ENCODE peak calls at places on chromosomes 5 and 9, in seven cellular contexts. One of them, this sample, is unnamed.

GRCh38 chr9:95874989-95875304 is 544 bp upstream of the ERCC6L2 start:
- DNase-seq in T-cell: peak
- DNase-seq in ovary: peak
- DNase-seq in ELR: peak
- DNase-seq in mesenteric fat pad: no peak
- DNase-seq in PC-3: no peak
- DNase-seq in amniotic stem cell: no peak
- DNase-seq in this sample: no peak

GRCh38 chr5:144504929-144505578 is 334.4 kb downstream of the KCTD16 start:
- DNase-seq in PC-3: no peak
- DNase-seq in mesenteric fat pad: no peak
- DNase-seq in ELR: peak
- DNase-seq in T-cell: no peak
- DNase-seq in amniotic stem cell: no peak
- DNase-seq in ovary: no peak
- DNase-seq in this sample: no peak

GRCh38 chr9:96158909-96159575 is 142.9 kb downstream of the HSD17B3 start:
- DNase-seq in ovary: no peak
- DNase-seq in ELR: peak
- DNase-seq in T-cell: no peak
- DNase-seq in mesenteric fat pad: no peak
- DNase-seq in PC-3: peak
- DNase-seq in amniotic stem cell: no peak
- DNase-seq in this sample: no peak

GRCh38 chr9:136538599-136539426 is 7.0 kb downstream of the NOTCH1 start:
- DNase-seq in T-cell: peak
- DNase-seq in mesenteric fat pad: no peak
- DNase-seq in amniotic stem cell: no peak
- DNase-seq in ELR: no peak
- DNase-seq in ovary: no peak
- DNase-seq in PC-3: no peak
- DNase-seq in this sample: no peak

GRCh38 chr9:134648701-134649525 is 7.3 kb downstream of the COL5A1 start:
- DNase-seq in ELR: peak
- DNase-seq in PC-3: peak
- DNase-seq in ovary: no peak
- DNase-seq in mesenteric fat pad: no peak
- DNase-seq in amniotic stem cell: no peak
- DNase-seq in T-cell: no peak
- DNase-seq in this sample: no peak

GRCh38 chr9:107213561-107214028 is 69.5 kb upstream of the RAD23B start:
- DNase-seq in ELR: peak
- DNase-seq in mesenteric fat pad: no peak
- DNase-seq in T-cell: no peak
- DNase-seq in amniotic stem cell: peak
- DNase-seq in ovary: no peak
- DNase-seq in PC-3: peak
- DNase-seq in this sample: peak

GRCh38 chr5:54002183-54002770 is 308.1 kb downstream of the ARL15 start:
- DNase-seq in amniotic stem cell: no peak
- DNase-seq in ELR: no peak
- DNase-seq in PC-3: no peak
- DNase-seq in ovary: no peak
- DNase-seq in mesenteric fat pad: no peak
- DNase-seq in T-cell: no peak
- DNase-seq in this sample: no peak

GRCh38 chr5:136040746-136041415 is 12.1 kb downstream of the TGFBI start:
- DNase-seq in amniotic stem cell: no peak
- DNase-seq in ELR: no peak
- DNase-seq in PC-3: peak
- DNase-seq in T-cell: no peak
- DNase-seq in ovary: no peak
- DNase-seq in mesenteric fat pad: no peak
- DNase-seq in this sample: no peak

GRCh38 chr9:110591526-110591925 is 12.0 kb upstream of the SVEP1 start:
- DNase-seq in ovary: no peak
- DNase-seq in T-cell: no peak
- DNase-seq in PC-3: peak
- DNase-seq in ELR: peak
- DNase-seq in mesenteric fat pad: no peak
- DNase-seq in amniotic stem cell: no peak
- DNase-seq in this sample: no peak

GRCh38 chr9:101536938-101537337 is 3.3 kb downstream of the RNF20 start:
- DNase-seq in ovary: no peak
- DNase-seq in PC-3: peak
- DNase-seq in T-cell: peak
- DNase-seq in amniotic stem cell: no peak
- DNase-seq in mesenteric fat pad: no peak
- DNase-seq in ELR: peak
- DNase-seq in this sample: no peak

GRCh38 chr5:32589431-32589830 is 4.1 kb downstream of the SUB1 start:
- DNase-seq in amniotic stem cell: no peak
- DNase-seq in ovary: no peak
- DNase-seq in T-cell: no peak
- DNase-seq in mesenteric fat pad: no peak
- DNase-seq in ELR: no peak
- DNase-seq in PC-3: no peak
- DNase-seq in this sample: no peak

GRCh38 chr5:145858929-145859328 is 13.9 kb downstream of the GRXCR2 start:
- DNase-seq in ovary: no peak
- DNase-seq in T-cell: no peak
- DNase-seq in mesenteric fat pad: no peak
- DNase-seq in amniotic stem cell: no peak
- DNase-seq in ELR: no peak
- DNase-seq in PC-3: no peak
- DNase-seq in this sample: no peak

GRCh38 chr5:82274343-82275266 is 3.5 kb downstream of the RPS23 start:
- DNase-seq in PC-3: no peak
- DNase-seq in mesenteric fat pad: no peak
- DNase-seq in T-cell: no peak
- DNase-seq in ELR: peak
- DNase-seq in amniotic stem cell: no peak
- DNase-seq in ovary: no peak
- DNase-seq in this sample: no peak

GRCh38 chr5:111453747-111454146 is 58.6 kb downstream of the STARD4 start:
- DNase-seq in PC-3: no peak
- DNase-seq in mesenteric fat pad: no peak
- DNase-seq in amniotic stem cell: no peak
- DNase-seq in T-cell: no peak
- DNase-seq in ovary: no peak
- DNase-seq in ELR: peak
- DNase-seq in this sample: peak

GRCh38 chr5:166505546-166505945 is 1785.9 kb upstream of the WWC1 start:
- DNase-seq in PC-3: no peak
- DNase-seq in ELR: no peak
- DNase-seq in T-cell: no peak
- DNase-seq in amniotic stem cell: no peak
- DNase-seq in mesenteric fat pad: no peak
- DNase-seq in ovary: no peak
- DNase-seq in this sample: no peak

GRCh38 chr9:95074632-95075269 is 242.8 kb downstream of the FANCC start:
- DNase-seq in T-cell: no peak
- DNase-seq in PC-3: no peak
- DNase-seq in mesenteric fat pad: peak
- DNase-seq in amniotic stem cell: no peak
- DNase-seq in ELR: no peak
- DNase-seq in ovary: no peak
- DNase-seq in this sample: no peak

GRCh38 chr9:90727498-90727897 is 74.1 kb upstream of the SYK start:
- DNase-seq in T-cell: no peak
- DNase-seq in mesenteric fat pad: no peak
- DNase-seq in ovary: no peak
- DNase-seq in amniotic stem cell: no peak
- DNase-seq in ELR: no peak
- DNase-seq in PC-3: no peak
- DNase-seq in this sample: no peak

GRCh38 chr9:696332-697090 is 145.0 kb upstream of the DMRT1 start:
- DNase-seq in T-cell: no peak
- DNase-seq in mesenteric fat pad: no peak
- DNase-seq in PC-3: peak
- DNase-seq in ovary: no peak
- DNase-seq in amniotic stem cell: peak
- DNase-seq in ELR: peak
- DNase-seq in this sample: no peak

GRCh38 chr9:78468231-78468630 is 171.3 kb downstream of the PSAT1 start:
- DNase-seq in T-cell: no peak
- DNase-seq in PC-3: no peak
- DNase-seq in amniotic stem cell: no peak
- DNase-seq in ELR: no peak
- DNase-seq in ovary: no peak
- DNase-seq in mesenteric fat pad: no peak
- DNase-seq in this sample: no peak

GRCh38 chr5:136057401-136057951 is 28.7 kb downstream of the TGFBI start:
- DNase-seq in ELR: peak
- DNase-seq in mesenteric fat pad: peak
- DNase-seq in ovary: no peak
- DNase-seq in amniotic stem cell: no peak
- DNase-seq in PC-3: peak
- DNase-seq in T-cell: no peak
- DNase-seq in this sample: no peak

GRCh38 chr5:112614986-112615385 is 122.7 kb upstream of the APC start:
- DNase-seq in ovary: no peak
- DNase-seq in ELR: no peak
- DNase-seq in PC-3: peak
- DNase-seq in mesenteric fat pad: no peak
- DNase-seq in T-cell: no peak
- DNase-seq in amniotic stem cell: no peak
- DNase-seq in this sample: no peak

GRCh38 chr9:87766697-87767096 is 40.8 kb downstream of the CTSL start:
- DNase-seq in mesenteric fat pad: no peak
- DNase-seq in T-cell: no peak
- DNase-seq in ovary: no peak
- DNase-seq in ELR: no peak
- DNase-seq in PC-3: peak
- DNase-seq in amniotic stem cell: no peak
- DNase-seq in this sample: no peak

GRCh38 chr9:93843396-93843795 is 111.8 kb downstream of the BARX1 start:
- DNase-seq in ELR: no peak
- DNase-seq in amniotic stem cell: no peak
- DNase-seq in T-cell: no peak
- DNase-seq in ovary: no peak
- DNase-seq in PC-3: no peak
- DNase-seq in mesenteric fat pad: no peak
- DNase-seq in this sample: no peak

GRCh38 chr9:36560813-36561212 is 11.9 kb upstream of the MELK start:
- DNase-seq in T-cell: no peak
- DNase-seq in ELR: peak
- DNase-seq in amniotic stem cell: no peak
- DNase-seq in ovary: no peak
- DNase-seq in mesenteric fat pad: no peak
- DNase-seq in PC-3: no peak
- DNase-seq in this sample: no peak

This sample was measured in smooth muscle cell of the brain vasculature.